ENCODE peak calls at places on chromosomes 7 and 10, in seven cellular contexts. One of them, this sample, is unnamed.

GRCh38 chr10:31866118-31866670 is 62.4 kb downstream of the ARHGAP12 start:
- DNase-seq in stimulated activated CD4-positive, alpha-beta T cell treated with anti-CD3 and anti-CD28 coated beads, Interleukin-1b, Interleukin-23, amount 100 ng/mL, for 1 hour: no peak
- DNase-seq in stimulated activated naive CD8-positive, alpha-beta T cell treated with anti-CD3 and anti-CD28 coated beads, Interleukin-15, Interleukin-2, amounts not matched to agents 100 U/mL and 50 U/mL, for 24 hours: no peak
- DNase-seq in activated CD4-positive, CD25-positive, alpha-beta regulatory T cell: no peak
- DNase-seq in mammary epithelial cell: peak
- DNase-seq in CD4-positive, alpha-beta T cell: no peak
- DNase-seq in right cardiac atrium: no peak
- DNase-seq in this sample: no peak

GRCh38 chr10:77349226-77349625 is 288.4 kb downstream of the KCNMA1 start:
- DNase-seq in right cardiac atrium: no peak
- DNase-seq in stimulated activated CD4-positive, alpha-beta T cell treated with anti-CD3 and anti-CD28 coated beads, Interleukin-1b, Interleukin-23, amount 100 ng/mL, for 1 hour: no peak
- DNase-seq in stimulated activated naive CD8-positive, alpha-beta T cell treated with anti-CD3 and anti-CD28 coated beads, Interleukin-15, Interleukin-2, amounts not matched to agents 100 U/mL and 50 U/mL, for 24 hours: no peak
- DNase-seq in mammary epithelial cell: no peak
- DNase-seq in activated CD4-positive, CD25-positive, alpha-beta regulatory T cell: no peak
- DNase-seq in CD4-positive, alpha-beta T cell: no peak
- DNase-seq in this sample: no peak

GRCh38 chr7:42083284-42083683 is 153.7 kb downstream of the GLI3 start:
- DNase-seq in activated CD4-positive, CD25-positive, alpha-beta regulatory T cell: no peak
- DNase-seq in mammary epithelial cell: no peak
- DNase-seq in CD4-positive, alpha-beta T cell: no peak
- DNase-seq in stimulated activated CD4-positive, alpha-beta T cell treated with anti-CD3 and anti-CD28 coated beads, Interleukin-1b, Interleukin-23, amount 100 ng/mL, for 1 hour: no peak
- DNase-seq in stimulated activated naive CD8-positive, alpha-beta T cell treated with anti-CD3 and anti-CD28 coated beads, Interleukin-15, Interleukin-2, amounts not matched to agents 100 U/mL and 50 U/mL, for 24 hours: no peak
- DNase-seq in right cardiac atrium: no peak
- DNase-seq in this sample: no peak

GRCh38 chr10:29174389-29174788 is 114.5 kb upstream of the LYZL1 start:
- DNase-seq in stimulated activated naive CD8-positive, alpha-beta T cell treated with anti-CD3 and anti-CD28 coated beads, Interleukin-15, Interleukin-2, amounts not matched to agents 100 U/mL and 50 U/mL, for 24 hours: no peak
- DNase-seq in stimulated activated CD4-positive, alpha-beta T cell treated with anti-CD3 and anti-CD28 coated beads, Interleukin-1b, Interleukin-23, amount 100 ng/mL, for 1 hour: no peak
- DNase-seq in mammary epithelial cell: peak
- DNase-seq in CD4-positive, alpha-beta T cell: no peak
- DNase-seq in right cardiac atrium: no peak
- DNase-seq in activated CD4-positive, CD25-positive, alpha-beta regulatory T cell: no peak
- DNase-seq in this sample: no peak

GRCh38 chr7:87047-87446 is 105.3 kb upstream of the FAM20C start:
- DNase-seq in right cardiac atrium: no peak
- DNase-seq in mammary epithelial cell: no peak
- DNase-seq in stimulated activated naive CD8-positive, alpha-beta T cell treated with anti-CD3 and anti-CD28 coated beads, Interleukin-15, Interleukin-2, amounts not matched to agents 100 U/mL and 50 U/mL, for 24 hours: no peak
- DNase-seq in CD4-positive, alpha-beta T cell: no peak
- DNase-seq in stimulated activated CD4-positive, alpha-beta T cell treated with anti-CD3 and anti-CD28 coated beads, Interleukin-1b, Interleukin-23, amount 100 ng/mL, for 1 hour: no peak
- DNase-seq in activated CD4-positive, CD25-positive, alpha-beta regulatory T cell: no peak
- DNase-seq in this sample: no peak

GRCh38 chr10:76397957-76398665 is 966.7 kb downstream of the LRMDA start:
- DNase-seq in activated CD4-positive, CD25-positive, alpha-beta regulatory T cell: no peak
- DNase-seq in CD4-positive, alpha-beta T cell: no peak
- DNase-seq in stimulated activated naive CD8-positive, alpha-beta T cell treated with anti-CD3 and anti-CD28 coated beads, Interleukin-15, Interleukin-2, amounts not matched to agents 100 U/mL and 50 U/mL, for 24 hours: no peak
- DNase-seq in right cardiac atrium: no peak
- DNase-seq in stimulated activated CD4-positive, alpha-beta T cell treated with anti-CD3 and anti-CD28 coated beads, Interleukin-1b, Interleukin-23, amount 100 ng/mL, for 1 hour: no peak
- DNase-seq in mammary epithelial cell: no peak
- DNase-seq in this sample: no peak

GRCh38 chr10:71716406-71716805 is 3.2 kb downstream of the C10orf105 start:
- DNase-seq in activated CD4-positive, CD25-positive, alpha-beta regulatory T cell: no peak
- DNase-seq in right cardiac atrium: no peak
- DNase-seq in CD4-positive, alpha-beta T cell: no peak
- DNase-seq in stimulated activated CD4-positive, alpha-beta T cell treated with anti-CD3 and anti-CD28 coated beads, Interleukin-1b, Interleukin-23, amount 100 ng/mL, for 1 hour: no peak
- DNase-seq in mammary epithelial cell: no peak
- DNase-seq in stimulated activated naive CD8-positive, alpha-beta T cell treated with anti-CD3 and anti-CD28 coated beads, Interleukin-15, Interleukin-2, amounts not matched to agents 100 U/mL and 50 U/mL, for 24 hours: no peak
- DNase-seq in this sample: no peak

GRCh38 chr10:30540286-30540685 is 89.3 kb downstream of the LYZL2 start:
- DNase-seq in activated CD4-positive, CD25-positive, alpha-beta regulatory T cell: no peak
- DNase-seq in CD4-positive, alpha-beta T cell: no peak
- DNase-seq in mammary epithelial cell: peak
- DNase-seq in right cardiac atrium: no peak
- DNase-seq in stimulated activated CD4-positive, alpha-beta T cell treated with anti-CD3 and anti-CD28 coated beads, Interleukin-1b, Interleukin-23, amount 100 ng/mL, for 1 hour: no peak
- DNase-seq in stimulated activated naive CD8-positive, alpha-beta T cell treated with anti-CD3 and anti-CD28 coated beads, Interleukin-15, Interleukin-2, amounts not matched to agents 100 U/mL and 50 U/mL, for 24 hours: no peak
- DNase-seq in this sample: no peak

GRCh38 chr7:131890191-131890590 is 333.8 kb upstream of the PODXL start:
- DNase-seq in stimulated activated naive CD8-positive, alpha-beta T cell treated with anti-CD3 and anti-CD28 coated beads, Interleukin-15, Interleukin-2, amounts not matched to agents 100 U/mL and 50 U/mL, for 24 hours: no peak
- DNase-seq in stimulated activated CD4-positive, alpha-beta T cell treated with anti-CD3 and anti-CD28 coated beads, Interleukin-1b, Interleukin-23, amount 100 ng/mL, for 1 hour: no peak
- DNase-seq in mammary epithelial cell: no peak
- DNase-seq in activated CD4-positive, CD25-positive, alpha-beta regulatory T cell: no peak
- DNase-seq in right cardiac atrium: no peak
- DNase-seq in CD4-positive, alpha-beta T cell: no peak
- DNase-seq in this sample: no peak

GRCh38 chr10:124650820-124651401 is 93.3 kb downstream of the FAM53B start:
- DNase-seq in stimulated activated CD4-positive, alpha-beta T cell treated with anti-CD3 and anti-CD28 coated beads, Interleukin-1b, Interleukin-23, amount 100 ng/mL, for 1 hour: no peak
- DNase-seq in right cardiac atrium: no peak
- DNase-seq in activated CD4-positive, CD25-positive, alpha-beta regulatory T cell: peak
- DNase-seq in stimulated activated naive CD8-positive, alpha-beta T cell treated with anti-CD3 and anti-CD28 coated beads, Interleukin-15, Interleukin-2, amounts not matched to agents 100 U/mL and 50 U/mL, for 24 hours: peak
- DNase-seq in mammary epithelial cell: no peak
- DNase-seq in CD4-positive, alpha-beta T cell: peak
- DNase-seq in this sample: no peak

GRCh38 chr7:5997210-5997808 is 11.5 kb downstream of the PMS2 start:
- DNase-seq in mammary epithelial cell: peak
- DNase-seq in activated CD4-positive, CD25-positive, alpha-beta regulatory T cell: no peak
- DNase-seq in CD4-positive, alpha-beta T cell: peak
- DNase-seq in right cardiac atrium: peak
- DNase-seq in stimulated activated naive CD8-positive, alpha-beta T cell treated with anti-CD3 and anti-CD28 coated beads, Interleukin-15, Interleukin-2, amounts not matched to agents 100 U/mL and 50 U/mL, for 24 hours: no peak
- DNase-seq in stimulated activated CD4-positive, alpha-beta T cell treated with anti-CD3 and anti-CD28 coated beads, Interleukin-1b, Interleukin-23, amount 100 ng/mL, for 1 hour: no peak
- DNase-seq in this sample: no peak

GRCh38 chr10:12902135-12902572 is 99.4 kb downstream of the CCDC3 start:
- DNase-seq in mammary epithelial cell: peak
- DNase-seq in stimulated activated naive CD8-positive, alpha-beta T cell treated with anti-CD3 and anti-CD28 coated beads, Interleukin-15, Interleukin-2, amounts not matched to agents 100 U/mL and 50 U/mL, for 24 hours: peak
- DNase-seq in activated CD4-positive, CD25-positive, alpha-beta regulatory T cell: no peak
- DNase-seq in stimulated activated CD4-positive, alpha-beta T cell treated with anti-CD3 and anti-CD28 coated beads, Interleukin-1b, Interleukin-23, amount 100 ng/mL, for 1 hour: peak
- DNase-seq in right cardiac atrium: peak
- DNase-seq in CD4-positive, alpha-beta T cell: peak
- DNase-seq in this sample: peak

GRCh38 chr10:100158044-100158805 is 27.6 kb downstream of the ERLIN1 start:
- DNase-seq in CD4-positive, alpha-beta T cell: no peak
- DNase-seq in stimulated activated naive CD8-positive, alpha-beta T cell treated with anti-CD3 and anti-CD28 coated beads, Interleukin-15, Interleukin-2, amounts not matched to agents 100 U/mL and 50 U/mL, for 24 hours: no peak
- DNase-seq in stimulated activated CD4-positive, alpha-beta T cell treated with anti-CD3 and anti-CD28 coated beads, Interleukin-1b, Interleukin-23, amount 100 ng/mL, for 1 hour: no peak
- DNase-seq in right cardiac atrium: no peak
- DNase-seq in activated CD4-positive, CD25-positive, alpha-beta regulatory T cell: no peak
- DNase-seq in mammary epithelial cell: no peak
- DNase-seq in this sample: no peak

GRCh38 chr7:141097430-141097829 is 23.6 kb downstream of the TMEM178B start:
- DNase-seq in mammary epithelial cell: no peak
- DNase-seq in stimulated activated CD4-positive, alpha-beta T cell treated with anti-CD3 and anti-CD28 coated beads, Interleukin-1b, Interleukin-23, amount 100 ng/mL, for 1 hour: no peak
- DNase-seq in stimulated activated naive CD8-positive, alpha-beta T cell treated with anti-CD3 and anti-CD28 coated beads, Interleukin-15, Interleukin-2, amounts not matched to agents 100 U/mL and 50 U/mL, for 24 hours: no peak
- DNase-seq in CD4-positive, alpha-beta T cell: no peak
- DNase-seq in activated CD4-positive, CD25-positive, alpha-beta regulatory T cell: no peak
- DNase-seq in right cardiac atrium: no peak
- DNase-seq in this sample: no peak

GRCh38 chr10:113441220-113441619 is 111.6 kb upstream of the HABP2 start:
- DNase-seq in stimulated activated CD4-positive, alpha-beta T cell treated with anti-CD3 and anti-CD28 coated beads, Interleukin-1b, Interleukin-23, amount 100 ng/mL, for 1 hour: no peak
- DNase-seq in mammary epithelial cell: no peak
- DNase-seq in stimulated activated naive CD8-positive, alpha-beta T cell treated with anti-CD3 and anti-CD28 coated beads, Interleukin-15, Interleukin-2, amounts not matched to agents 100 U/mL and 50 U/mL, for 24 hours: no peak
- DNase-seq in activated CD4-positive, CD25-positive, alpha-beta regulatory T cell: no peak
- DNase-seq in CD4-positive, alpha-beta T cell: no peak
- DNase-seq in right cardiac atrium: no peak
- DNase-seq in this sample: no peak

GRCh38 chr10:36281871-36282331 is 639.8 kb upstream of the FZD8 start:
- DNase-seq in mammary epithelial cell: no peak
- DNase-seq in CD4-positive, alpha-beta T cell: no peak
- DNase-seq in activated CD4-positive, CD25-positive, alpha-beta regulatory T cell: no peak
- DNase-seq in stimulated activated CD4-positive, alpha-beta T cell treated with anti-CD3 and anti-CD28 coated beads, Interleukin-1b, Interleukin-23, amount 100 ng/mL, for 1 hour: no peak
- DNase-seq in stimulated activated naive CD8-positive, alpha-beta T cell treated with anti-CD3 and anti-CD28 coated beads, Interleukin-15, Interleukin-2, amounts not matched to agents 100 U/mL and 50 U/mL, for 24 hours: no peak
- DNase-seq in right cardiac atrium: no peak
- DNase-seq in this sample: no peak

GRCh38 chr10:132306951-132307751 is 599 bp downstream of the STK32C start:
- DNase-seq in stimulated activated naive CD8-positive, alpha-beta T cell treated with anti-CD3 and anti-CD28 coated beads, Interleukin-15, Interleukin-2, amounts not matched to agents 100 U/mL and 50 U/mL, for 24 hours: peak
- DNase-seq in activated CD4-positive, CD25-positive, alpha-beta regulatory T cell: no peak
- DNase-seq in mammary epithelial cell: peak
- DNase-seq in CD4-positive, alpha-beta T cell: no peak
- DNase-seq in stimulated activated CD4-positive, alpha-beta T cell treated with anti-CD3 and anti-CD28 coated beads, Interleukin-1b, Interleukin-23, amount 100 ng/mL, for 1 hour: no peak
- DNase-seq in right cardiac atrium: peak
- DNase-seq in this sample: no peak

GRCh38 chr7:4754433-4755010 is 20.9 kb upstream of the AP5Z1 start:
- DNase-seq in stimulated activated CD4-positive, alpha-beta T cell treated with anti-CD3 and anti-CD28 coated beads, Interleukin-1b, Interleukin-23, amount 100 ng/mL, for 1 hour: no peak
- DNase-seq in mammary epithelial cell: no peak
- DNase-seq in CD4-positive, alpha-beta T cell: no peak
- DNase-seq in activated CD4-positive, CD25-positive, alpha-beta regulatory T cell: no peak
- DNase-seq in right cardiac atrium: no peak
- DNase-seq in stimulated activated naive CD8-positive, alpha-beta T cell treated with anti-CD3 and anti-CD28 coated beads, Interleukin-15, Interleukin-2, amounts not matched to agents 100 U/mL and 50 U/mL, for 24 hours: no peak
- DNase-seq in this sample: no peak

GRCh38 chr7:104983620-104984539 is 30.1 kb upstream of the KMT2E start:
- DNase-seq in stimulated activated naive CD8-positive, alpha-beta T cell treated with anti-CD3 and anti-CD28 coated beads, Interleukin-15, Interleukin-2, amounts not matched to agents 100 U/mL and 50 U/mL, for 24 hours: peak
- DNase-seq in stimulated activated CD4-positive, alpha-beta T cell treated with anti-CD3 and anti-CD28 coated beads, Interleukin-1b, Interleukin-23, amount 100 ng/mL, for 1 hour: peak
- DNase-seq in activated CD4-positive, CD25-positive, alpha-beta regulatory T cell: peak
- DNase-seq in right cardiac atrium: peak
- DNase-seq in CD4-positive, alpha-beta T cell: peak
- DNase-seq in mammary epithelial cell: peak
- DNase-seq in this sample: peak

GRCh38 chr10:29377333-29377961 is 88.6 kb downstream of the LYZL1 start:
- DNase-seq in mammary epithelial cell: peak
- DNase-seq in activated CD4-positive, CD25-positive, alpha-beta regulatory T cell: no peak
- DNase-seq in right cardiac atrium: no peak
- DNase-seq in stimulated activated naive CD8-positive, alpha-beta T cell treated with anti-CD3 and anti-CD28 coated beads, Interleukin-15, Interleukin-2, amounts not matched to agents 100 U/mL and 50 U/mL, for 24 hours: no peak
- DNase-seq in CD4-positive, alpha-beta T cell: no peak
- DNase-seq in stimulated activated CD4-positive, alpha-beta T cell treated with anti-CD3 and anti-CD28 coated beads, Interleukin-1b, Interleukin-23, amount 100 ng/mL, for 1 hour: no peak
- DNase-seq in this sample: no peak

GRCh38 chr10:111646021-111646420 is 537.5 kb downstream of the GPAM start:
- DNase-seq in stimulated activated naive CD8-positive, alpha-beta T cell treated with anti-CD3 and anti-CD28 coated beads, Interleukin-15, Interleukin-2, amounts not matched to agents 100 U/mL and 50 U/mL, for 24 hours: no peak
- DNase-seq in CD4-positive, alpha-beta T cell: no peak
- DNase-seq in right cardiac atrium: no peak
- DNase-seq in mammary epithelial cell: no peak
- DNase-seq in activated CD4-positive, CD25-positive, alpha-beta regulatory T cell: no peak
- DNase-seq in stimulated activated CD4-positive, alpha-beta T cell treated with anti-CD3 and anti-CD28 coated beads, Interleukin-1b, Interleukin-23, amount 100 ng/mL, for 1 hour: no peak
- DNase-seq in this sample: no peak

GRCh38 chr10:26437637-26438461 is at the start of gene APBB1IP:
- DNase-seq in activated CD4-positive, CD25-positive, alpha-beta regulatory T cell: no peak
- DNase-seq in stimulated activated naive CD8-positive, alpha-beta T cell treated with anti-CD3 and anti-CD28 coated beads, Interleukin-15, Interleukin-2, amounts not matched to agents 100 U/mL and 50 U/mL, for 24 hours: peak
- DNase-seq in CD4-positive, alpha-beta T cell: peak
- DNase-seq in right cardiac atrium: peak
- DNase-seq in mammary epithelial cell: no peak
- DNase-seq in stimulated activated CD4-positive, alpha-beta T cell treated with anti-CD3 and anti-CD28 coated beads, Interleukin-1b, Interleukin-23, amount 100 ng/mL, for 1 hour: no peak
- DNase-seq in this sample: peak

GRCh38 chr7:41448104-41448503 is 254.8 kb downstream of the INHBA start:
- DNase-seq in mammary epithelial cell: no peak
- DNase-seq in stimulated activated CD4-positive, alpha-beta T cell treated with anti-CD3 and anti-CD28 coated beads, Interleukin-1b, Interleukin-23, amount 100 ng/mL, for 1 hour: no peak
- DNase-seq in stimulated activated naive CD8-positive, alpha-beta T cell treated with anti-CD3 and anti-CD28 coated beads, Interleukin-15, Interleukin-2, amounts not matched to agents 100 U/mL and 50 U/mL, for 24 hours: no peak
- DNase-seq in activated CD4-positive, CD25-positive, alpha-beta regulatory T cell: no peak
- DNase-seq in CD4-positive, alpha-beta T cell: no peak
- DNase-seq in right cardiac atrium: no peak
- DNase-seq in this sample: no peak

GRCh38 chr10:48254745-48255144 is 19.8 kb downstream of the FRMPD2 start:
- DNase-seq in right cardiac atrium: no peak
- DNase-seq in activated CD4-positive, CD25-positive, alpha-beta regulatory T cell: no peak
- DNase-seq in stimulated activated CD4-positive, alpha-beta T cell treated with anti-CD3 and anti-CD28 coated beads, Interleukin-1b, Interleukin-23, amount 100 ng/mL, for 1 hour: no peak
- DNase-seq in mammary epithelial cell: no peak
- DNase-seq in CD4-positive, alpha-beta T cell: no peak
- DNase-seq in stimulated activated naive CD8-positive, alpha-beta T cell treated with anti-CD3 and anti-CD28 coated beads, Interleukin-15, Interleukin-2, amounts not matched to agents 100 U/mL and 50 U/mL, for 24 hours: no peak
- DNase-seq in this sample: no peak

GRCh38 chr7:17965600-17965999 is 25.3 kb upstream of the SNX13 start:
- DNase-seq in stimulated activated naive CD8-positive, alpha-beta T cell treated with anti-CD3 and anti-CD28 coated beads, Interleukin-15, Interleukin-2, amounts not matched to agents 100 U/mL and 50 U/mL, for 24 hours: no peak
- DNase-seq in mammary epithelial cell: peak
- DNase-seq in CD4-positive, alpha-beta T cell: no peak
- DNase-seq in right cardiac atrium: no peak
- DNase-seq in stimulated activated CD4-positive, alpha-beta T cell treated with anti-CD3 and anti-CD28 coated beads, Interleukin-1b, Interleukin-23, amount 100 ng/mL, for 1 hour: no peak
- DNase-seq in activated CD4-positive, CD25-positive, alpha-beta regulatory T cell: no peak
- DNase-seq in this sample: no peak

GRCh38 chr10:44516941-44517340 is 132.0 kb upstream of the CXCL12 start:
- DNase-seq in activated CD4-positive, CD25-positive, alpha-beta regulatory T cell: no peak
- DNase-seq in stimulated activated CD4-positive, alpha-beta T cell treated with anti-CD3 and anti-CD28 coated beads, Interleukin-1b, Interleukin-23, amount 100 ng/mL, for 1 hour: no peak
- DNase-seq in right cardiac atrium: no peak
- DNase-seq in CD4-positive, alpha-beta T cell: no peak
- DNase-seq in stimulated activated naive CD8-positive, alpha-beta T cell treated with anti-CD3 and anti-CD28 coated beads, Interleukin-15, Interleukin-2, amounts not matched to agents 100 U/mL and 50 U/mL, for 24 hours: no peak
- DNase-seq in mammary epithelial cell: no peak
- DNase-seq in this sample: no peak

GRCh38 chr10:22620140-22620857 is 94.1 kb downstream of the PIP4K2A start:
- DNase-seq in CD4-positive, alpha-beta T cell: no peak
- DNase-seq in stimulated activated CD4-positive, alpha-beta T cell treated with anti-CD3 and anti-CD28 coated beads, Interleukin-1b, Interleukin-23, amount 100 ng/mL, for 1 hour: no peak
- DNase-seq in right cardiac atrium: peak
- DNase-seq in activated CD4-positive, CD25-positive, alpha-beta regulatory T cell: no peak
- DNase-seq in stimulated activated naive CD8-positive, alpha-beta T cell treated with anti-CD3 and anti-CD28 coated beads, Interleukin-15, Interleukin-2, amounts not matched to agents 100 U/mL and 50 U/mL, for 24 hours: no peak
- DNase-seq in mammary epithelial cell: peak
- DNase-seq in this sample: peak

This sample was measured in occipital lobe.